ENCODE peak calls at places on chromosomes 3 and 15, in eight cellular contexts. One of them, this sample, is unnamed.
A peak's percentile ranks its signal among the peaks of the same experiment; 100 is the strongest.

GRCh38 chr3:100578646-100579045 is 30.8 kb upstream of the ADGRG7 start:
- DNase-seq in HCT116: no peak
- DNase-seq in HepG2: no peak
- DNase-seq in A549: no peak
- DNase-seq in GM23338: no peak
- DNase-seq in K562: no peak
- DNase-seq in SK-N-SH: no peak
- DNase-seq in GM12878: no peak
- DNase-seq in this sample: no peak

GRCh38 chr15:57566840-57567239 is 24.9 kb upstream of the MYZAP start:
- DNase-seq in HCT116: no peak
- DNase-seq in HepG2: no peak
- DNase-seq in A549: no peak
- DNase-seq in GM23338: no peak
- DNase-seq in K562: no peak
- DNase-seq in SK-N-SH: no peak
- DNase-seq in GM12878: no peak
- DNase-seq in this sample: no peak

GRCh38 chr15:52730163-52730562 is 51.0 kb upstream of the ATOSA start:
- DNase-seq in HCT116: no peak
- DNase-seq in HepG2: no peak
- DNase-seq in A549: peak; percentile 35
- DNase-seq in GM23338: no peak
- DNase-seq in K562: no peak
- DNase-seq in SK-N-SH: no peak
- DNase-seq in GM12878: peak; percentile 28
- DNase-seq in this sample: no peak

GRCh38 chr15:73996939-73997338 is 2.4 kb downstream of the PML start:
- DNase-seq in HCT116: no peak
- DNase-seq in HepG2: no peak
- DNase-seq in A549: no peak
- DNase-seq in GM23338: peak; percentile 41
- DNase-seq in K562: no peak
- DNase-seq in SK-N-SH: no peak
- DNase-seq in GM12878: no peak
- DNase-seq in this sample: no peak

GRCh38 chr3:190378240-190378891 is 9.6 kb upstream of the CLDN16 start:
- DNase-seq in HCT116: no peak
- DNase-seq in HepG2: no peak
- DNase-seq in A549: peak; percentile 48
- DNase-seq in GM23338: no peak
- DNase-seq in K562: no peak
- DNase-seq in SK-N-SH: no peak
- DNase-seq in GM12878: no peak
- DNase-seq in this sample: no peak

GRCh38 chr3:126245811-126246727 is 65.7 kb upstream of the ALDH1L1 start:
- DNase-seq in HCT116: peak; percentile 39
- DNase-seq in HepG2: peak; percentile 48
- DNase-seq in A549: peak; percentile 54
- DNase-seq in GM23338: peak; percentile 85
- DNase-seq in K562: peak; percentile 32
- DNase-seq in SK-N-SH: peak; percentile 59
- DNase-seq in GM12878: no peak
- DNase-seq in this sample: no peak

GRCh38 chr3:150329408-150329807 is 78.7 kb upstream of the TSC22D2 start:
- DNase-seq in HCT116: no peak
- DNase-seq in HepG2: no peak
- DNase-seq in A549: no peak
- DNase-seq in GM23338: no peak
- DNase-seq in K562: no peak
- DNase-seq in SK-N-SH: no peak
- DNase-seq in GM12878: peak; percentile 5
- DNase-seq in this sample: no peak

GRCh38 chr15:31377030-31377429 is 50.4 kb downstream of the KLF13 start:
- DNase-seq in HCT116: no peak
- DNase-seq in HepG2: no peak
- DNase-seq in A549: no peak
- DNase-seq in GM23338: peak; percentile 51
- DNase-seq in K562: no peak
- DNase-seq in SK-N-SH: no peak
- DNase-seq in GM12878: no peak
- DNase-seq in this sample: no peak

GRCh38 chr15:47817825-47818681 is 100.7 kb downstream of the SEMA6D start:
- DNase-seq in HCT116: no peak
- DNase-seq in HepG2: no peak
- DNase-seq in A549: no peak
- DNase-seq in GM23338: peak; percentile 46
- DNase-seq in K562: no peak
- DNase-seq in SK-N-SH: peak; percentile 47
- DNase-seq in GM12878: no peak
- DNase-seq in this sample: no peak

GRCh38 chr3:171442184-171442583 is 18.0 kb downstream of the TNIK start:
- DNase-seq in HCT116: no peak
- DNase-seq in HepG2: no peak
- DNase-seq in A549: no peak
- DNase-seq in GM23338: peak; percentile 66
- DNase-seq in K562: no peak
- DNase-seq in SK-N-SH: no peak
- DNase-seq in GM12878: no peak
- DNase-seq in this sample: no peak

GRCh38 chr3:55296035-55296434 is 191.1 kb downstream of the WNT5A start:
- DNase-seq in HCT116: no peak
- DNase-seq in HepG2: no peak
- DNase-seq in A549: no peak
- DNase-seq in GM23338: no peak
- DNase-seq in K562: no peak
- DNase-seq in SK-N-SH: no peak
- DNase-seq in GM12878: no peak
- DNase-seq in this sample: no peak

GRCh38 chr3:51796859-51797258 is 17.8 kb upstream of the IQCF6 start:
- DNase-seq in HCT116: no peak
- DNase-seq in HepG2: no peak
- DNase-seq in A549: no peak
- DNase-seq in GM23338: no peak
- DNase-seq in K562: no peak
- DNase-seq in SK-N-SH: no peak
- DNase-seq in GM12878: peak; percentile 13
- DNase-seq in this sample: no peak

GRCh38 chr3:184176377-184177330 is 2.0 kb downstream of the AP2M1 start:
- DNase-seq in HCT116: peak; percentile 75
- DNase-seq in HepG2: peak; percentile 69
- DNase-seq in A549: peak; percentile 77
- DNase-seq in GM23338: peak; percentile 95
- DNase-seq in K562: peak; percentile 89
- DNase-seq in SK-N-SH: peak; percentile 75
- DNase-seq in GM12878: no peak
- DNase-seq in this sample: no peak

GRCh38 chr15:33066584-33066983 is 127.9 kb downstream of the FMN1 start:
- DNase-seq in HCT116: no peak
- DNase-seq in HepG2: no peak
- DNase-seq in A549: no peak
- DNase-seq in GM23338: no peak
- DNase-seq in K562: no peak
- DNase-seq in SK-N-SH: no peak
- DNase-seq in GM12878: no peak
- DNase-seq in this sample: no peak

GRCh38 chr3:65633018-65633417 is 405.7 kb downstream of the MAGI1 start:
- DNase-seq in HCT116: no peak
- DNase-seq in HepG2: no peak
- DNase-seq in A549: no peak
- DNase-seq in GM23338: no peak
- DNase-seq in K562: peak; percentile 23
- DNase-seq in SK-N-SH: no peak
- DNase-seq in GM12878: no peak
- DNase-seq in this sample: no peak

GRCh38 chr3:21944251-21944650 is 193.2 kb upstream of the ZNF385D start:
- DNase-seq in HCT116: no peak
- DNase-seq in HepG2: no peak
- DNase-seq in A549: no peak
- DNase-seq in GM23338: no peak
- DNase-seq in K562: no peak
- DNase-seq in SK-N-SH: no peak
- DNase-seq in GM12878: no peak
- DNase-seq in this sample: no peak

DNA sequence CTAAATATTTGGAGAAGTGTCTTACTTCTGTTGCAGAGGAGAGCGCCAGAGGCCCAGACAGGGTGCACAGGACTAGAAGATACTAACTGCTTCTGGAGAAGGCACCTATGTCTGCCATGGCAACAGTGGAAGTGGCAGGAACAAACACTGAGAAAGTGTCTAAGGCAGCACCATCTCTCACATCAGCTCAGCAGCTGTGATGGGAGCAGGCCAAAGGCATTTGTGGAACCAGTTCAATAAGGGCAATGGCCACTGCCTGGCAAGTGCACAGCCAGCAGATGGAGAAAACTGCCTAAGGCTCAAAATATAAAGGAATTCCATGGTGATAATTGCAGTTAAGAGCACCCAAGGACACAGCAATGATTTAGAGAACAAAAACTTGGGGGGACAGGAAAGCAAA is 563.0 kb upstream of the CCDC54 start:
- DNase-seq in HCT116: no peak
- DNase-seq in HepG2: no peak
- DNase-seq in A549: no peak
- DNase-seq in GM23338: no peak
- DNase-seq in K562: no peak
- DNase-seq in SK-N-SH: peak; percentile 47
- DNase-seq in GM12878: no peak
- DNase-seq in this sample: no peak
- TF ChIP-seq REST in HCT116: no peak
- TF ChIP-seq REST in HepG2: no peak
- TF ChIP-seq REST in A549: no peak
- TF ChIP-seq REST in GM23338: no peak
- TF ChIP-seq REST in K562: no peak
- TF ChIP-seq REST in SK-N-SH: no peak
- TF ChIP-seq REST in GM12878: no peak
- TF ChIP-seq REST in this sample: no peak

GRCh38 chr3:71406945-71407629 is 176.4 kb downstream of the FOXP1 start:
- DNase-seq in HCT116: no peak
- DNase-seq in HepG2: no peak
- DNase-seq in A549: no peak
- DNase-seq in GM23338: no peak
- DNase-seq in K562: no peak
- DNase-seq in SK-N-SH: no peak
- DNase-seq in GM12878: no peak
- DNase-seq in this sample: no peak
- H3K4me1 ChIP-seq in HCT116: no peaks in the 10 kb centered on the region
- H3K4me1 ChIP-seq in HepG2: peaks cover 33% of the 10 kb centered on the region
- H3K4me1 ChIP-seq in A549: no peaks in the 10 kb centered on the region
- H3K4me1 ChIP-seq in GM23338: no peaks in the 10 kb centered on the region
- H3K4me1 ChIP-seq in K562: peaks cover 26% of the 10 kb centered on the region
- H3K4me1 ChIP-seq in SK-N-SH: no peaks in the 10 kb centered on the region
- H3K4me1 ChIP-seq in GM12878: no peaks in the 10 kb centered on the region
- H3K4me1 ChIP-seq in this sample: no peaks in the 10 kb centered on the region

GRCh38 chr15:100694381-100695012 is 92.1 kb downstream of the ASB7 start:
- DNase-seq in HCT116: no peak
- DNase-seq in HepG2: no peak
- DNase-seq in A549: no peak
- DNase-seq in GM23338: no peak
- DNase-seq in K562: no peak
- DNase-seq in SK-N-SH: no peak
- DNase-seq in GM12878: no peak
- DNase-seq in this sample: no peak

GRCh38 chr15:100695048-100695447 is 92.7 kb downstream of the ASB7 start:
- DNase-seq in HCT116: no peak
- DNase-seq in HepG2: no peak
- DNase-seq in A549: no peak
- DNase-seq in GM23338: no peak
- DNase-seq in K562: no peak
- DNase-seq in SK-N-SH: no peak
- DNase-seq in GM12878: no peak
- DNase-seq in this sample: no peak

GRCh38 chr15:100692671-100693070 is 90.3 kb downstream of the ASB7 start:
- DNase-seq in HCT116: no peak
- DNase-seq in HepG2: no peak
- DNase-seq in A549: no peak
- DNase-seq in GM23338: no peak
- DNase-seq in K562: no peak
- DNase-seq in SK-N-SH: no peak
- DNase-seq in GM12878: no peak
- DNase-seq in this sample: no peak

GRCh38 chr15:100692259-100692658 is 89.9 kb downstream of the ASB7 start:
- DNase-seq in HCT116: no peak
- DNase-seq in HepG2: no peak
- DNase-seq in A549: no peak
- DNase-seq in GM23338: no peak
- DNase-seq in K562: no peak
- DNase-seq in SK-N-SH: no peak
- DNase-seq in GM12878: no peak
- DNase-seq in this sample: no peak

DNA sequence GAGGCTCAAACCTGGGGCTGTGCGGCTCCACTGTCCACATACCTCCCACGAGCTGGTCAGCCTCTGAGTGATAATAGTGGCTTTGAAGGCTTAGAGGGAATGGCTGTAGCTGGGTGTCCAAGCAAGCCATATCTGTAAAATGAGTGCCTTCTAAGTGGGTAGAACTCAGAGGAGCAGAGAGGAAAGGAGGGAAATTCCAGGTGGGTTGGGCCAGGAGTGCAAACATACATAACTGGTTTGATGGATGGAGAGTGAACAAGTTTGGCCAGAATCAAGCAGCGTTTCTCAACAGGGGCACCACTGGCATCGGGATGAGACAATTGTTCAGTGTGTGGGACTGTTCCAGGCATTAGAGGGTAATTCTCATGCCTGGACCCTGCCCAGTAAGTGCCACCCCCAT is 91.1 kb downstream of the ASB7 start:
- DNase-seq in HCT116: no peak
- DNase-seq in HepG2: no peak
- DNase-seq in A549: no peak
- DNase-seq in GM23338: no peak
- DNase-seq in K562: no peak
- DNase-seq in SK-N-SH: no peak
- DNase-seq in GM12878: no peak
- DNase-seq in this sample: no peak
- TF ChIP-seq REST in HCT116: no peak
- TF ChIP-seq REST in HepG2: no peak
- TF ChIP-seq REST in A549: no peak
- TF ChIP-seq REST in GM23338: no peak
- TF ChIP-seq REST in K562: no peak
- TF ChIP-seq REST in SK-N-SH: no peak
- TF ChIP-seq REST in GM12878: no peak
- TF ChIP-seq REST in this sample: no peak

GRCh38 chr3:114411292-114411691 is 117.5 kb downstream of the TIGIT start:
- DNase-seq in HCT116: no peak
- DNase-seq in HepG2: no peak
- DNase-seq in A549: no peak
- DNase-seq in GM23338: no peak
- DNase-seq in K562: no peak
- DNase-seq in SK-N-SH: no peak
- DNase-seq in GM12878: no peak
- DNase-seq in this sample: no peak
- H3K4me1 ChIP-seq in HCT116: peaks cover 84% of the 10 kb centered on the region
- H3K4me1 ChIP-seq in HepG2: peaks cover 10% of the 10 kb centered on the region
- H3K4me1 ChIP-seq in A549: peaks cover 27% of the 10 kb centered on the region
- H3K4me1 ChIP-seq in GM23338: peaks cover 46% of the 10 kb centered on the region
- H3K4me1 ChIP-seq in K562: no peaks in the 10 kb centered on the region
- H3K4me1 ChIP-seq in SK-N-SH: peaks cover 24% of the 10 kb centered on the region
- H3K4me1 ChIP-seq in GM12878: peaks cover 9% of the 10 kb centered on the region
- H3K4me1 ChIP-seq in this sample: no peaks in the 10 kb centered on the region

This sample was measured in Panc1.